ENCODE peak calls at places on chromosomes 16 and 17, in nine cellular contexts. Y, P, Q, V, S, A, J, G and D are unnamed samples.
A peak's percentile ranks its signal among the peaks of the same experiment; 100 is the strongest.

GRCh38 chr17:42698736-42699414 is 16.5 kb downstream of the CNTNAP1 start:
- DNase-seq in Y (no peak), P (peak; percentile 70), Q (no peak), V (no peak), S (no peak), A (peak; percentile 27), J (peak; percentile 91), G (peak; percentile 49), D (no peak)

GRCh38 chr17:81576621-81577277 is 24.6 kb upstream of the FAAP100 start:
- DNase-seq in Y (no peak), P (peak; percentile 82), Q (no peak), V (no peak), S (no peak), A (no peak), J (peak; percentile 86), G (no peak), D (no peak)

GRCh38 chr16:87705780-87706277 is 60.0 kb downstream of the KLHDC4 start:
- DNase-seq in Y (no peak), P (no peak), Q (no peak), V (peak; percentile 22), S (peak; percentile 61), A (no peak), J (no peak), G (no peak), D (no peak)

GRCh38 chr16:86716649-86717048 is 138.3 kb downstream of the FOXL1 start:
- DNase-seq in Y (no peak), P (no peak), Q (no peak), V (no peak), S (no peak), A (no peak), J (no peak), G (no peak), D (no peak)

GRCh38 chr17:6392609-6393367 is 42.1 kb downstream of the AIPL1 start:
- DNase-seq in Y (no peak), P (no peak), Q (no peak), V (no peak), S (no peak), A (no peak), J (no peak), G (no peak), D (no peak)

GRCh38 chr17:37825851-37826250 is 81.0 kb upstream of the HNF1B start:
- DNase-seq in Y (no peak), P (no peak), Q (no peak), V (no peak), S (no peak), A (no peak), J (no peak), G (no peak), D (no peak)

GRCh38 chr17:32495347-32496253 is 8.8 kb downstream of the CDK5R1 start:
- DNase-seq in Y (no peak), P (no peak), Q (no peak), V (no peak), S (peak; percentile 55), A (no peak), J (peak; percentile 30), G (no peak), D (no peak)

GRCh38 chr17:67280279-67280678 is 35.3 kb upstream of the HELZ start:
- DNase-seq in Y (no peak), P (no peak), Q (no peak), V (no peak), S (no peak), A (no peak), J (peak; percentile 67), G (no peak), D (no peak)

GRCh38 chr17:43583332-43583731 is 37.2 kb upstream of the ETV4 start:
- DNase-seq in Y (no peak), P (no peak), Q (no peak), V (no peak), S (no peak), A (no peak), J (no peak), G (no peak), D (no peak)

GRCh38 chr16:63426275-63426870 is 1390.1 kb upstream of the CDH8 start:
- DNase-seq in Y (no peak), P (no peak), Q (no peak), V (no peak), S (no peak), A (no peak), J (no peak), G (no peak), D (no peak)

GRCh38 chr17:43471801-43472200 is 12.0 kb upstream of the DHX8 start:
- DNase-seq in Y (no peak), P (peak; percentile 41), Q (no peak), V (no peak), S (no peak), A (no peak), J (no peak), G (no peak), D (no peak)

GRCh38 chr17:77271421-77271820 is 130.7 kb downstream of the SEC14L1 start:
- DNase-seq in Y (no peak), P (no peak), Q (no peak), V (no peak), S (no peak), A (no peak), J (no peak), G (no peak), D (no peak)

GRCh38 chr16:1407749-1408148 is 6.8 kb downstream of the UNKL start:
- DNase-seq in Y (no peak), P (no peak), Q (no peak), V (no peak), S (no peak), A (no peak), J (peak; percentile 43), G (no peak), D (no peak)

GRCh38 chr17:27240802-27241155 is 53.1 kb upstream of the WSB1 start:
- DNase-seq in Y (no peak), P (no peak), Q (no peak), V (no peak), S (no peak), A (no peak), J (no peak), G (no peak), D (no peak)

GRCh38 chr17:56892333-56892732 is 21.5 kb downstream of the TRIM25 start:
- DNase-seq in Y (no peak), P (no peak), Q (no peak), V (no peak), S (no peak), A (no peak), J (no peak), G (no peak), D (no peak)

GRCh38 chr17:82443465-82444283 is 6.9 kb downstream of the CYBC1 start:
- DNase-seq in Y (no peak), P (no peak), Q (no peak), V (no peak), S (no peak), A (no peak), J (peak; percentile 23), G (no peak), D (no peak)

GRCh38 chr16:73020409-73020884 is 27.5 kb downstream of the ZFHX3 start:
- DNase-seq in Y (no peak), P (peak; percentile 82), Q (peak; percentile 65), V (no peak), S (no peak), A (peak; percentile 71), J (peak; percentile 92), G (peak; percentile 40), D (no peak)

GRCh38 chr17:45782889-45783592 is 1.1 kb upstream of the CRHR1 start:
- DNase-seq in Y (peak; percentile 48), P (no peak), Q (no peak), V (peak; percentile 73), S (no peak), A (no peak), J (no peak), G (peak; percentile 94), D (peak; percentile 50)

GRCh38 chr17:19645608-19646250 is 2.8 kb upstream of the ALDH3A2 start:
- DNase-seq in Y (peak; percentile 62), P (peak; percentile 11), Q (no peak), V (peak; percentile 35), S (peak; percentile 58), A (peak; percentile 71), J (peak; percentile 34), G (peak; percentile 97), D (peak; percentile 74)
- TF ChIP-seq CTCF in Y (peak; percentile 76), P (peak; percentile 83), Q (peak; percentile 27), V (peak; percentile 63), S (peak; percentile 59), A (peak; percentile 70), J (peak; percentile 47), G (peak; percentile 97), D (peak; percentile 59)

DNA sequence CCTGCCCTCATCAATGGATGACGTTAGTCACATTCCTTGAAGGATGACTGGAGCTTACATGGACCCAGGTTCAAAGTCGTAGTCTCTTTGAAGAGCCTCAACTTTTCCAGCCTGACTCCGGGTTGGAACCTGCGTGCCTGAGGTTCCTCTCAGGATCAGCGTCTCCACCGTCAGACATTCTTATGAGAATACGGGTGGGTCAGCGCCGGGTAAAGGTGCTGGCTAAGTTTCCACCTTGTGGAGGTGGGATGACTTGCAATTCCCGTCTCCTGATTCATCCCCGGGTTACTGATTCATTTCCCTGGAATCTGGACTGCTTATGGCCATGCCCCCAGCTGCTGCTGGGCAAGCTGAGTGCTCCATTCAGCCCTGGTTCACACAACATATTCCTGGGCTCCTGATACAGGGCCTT is 38.9 kb upstream of the CMIP start:
- DNase-seq in Y (no peak), P (peak; percentile 79), Q (no peak), V (no peak), S (no peak), A (no peak), J (peak; percentile 92), G (peak; percentile 83), D (no peak)
- TF ChIP-seq CTCF in Y (no peak), P (peak; percentile 53), Q (no peak), V (peak; percentile 32), S (no peak), A (no peak), J (peak; percentile 22), G (peak; percentile 58), D (no peak)

GRCh38 chr16:47182318-47182717 is 38.6 kb upstream of the NETO2 start:
- DNase-seq in Y (no peak), P (no peak), Q (no peak), V (no peak), S (no peak), A (no peak), J (no peak), G (no peak), D (no peak)
- TF ChIP-seq CTCF in Y (no peak), P (no peak), Q (no peak), V (no peak), S (no peak), A (no peak), J (no peak), G (no peak), D (no peak)

GRCh38 chr16:79843631-79844043 is 243.1 kb upstream of the MAF start:
- DNase-seq in Y (no peak), P (no peak), Q (no peak), V (no peak), S (no peak), A (no peak), J (no peak), G (no peak), D (no peak)

GRCh38 chr16:79844603-79845002 is 244.1 kb upstream of the MAF start:
- DNase-seq in Y (no peak), P (no peak), Q (no peak), V (no peak), S (no peak), A (no peak), J (no peak), G (no peak), D (no peak)

GRCh38 chr16:79845734-79846135 is 245.2 kb upstream of the MAF start:
- DNase-seq in Y (no peak), P (no peak), Q (no peak), V (no peak), S (no peak), A (no peak), J (no peak), G (no peak), D (no peak)

GRCh38 chr16:79847101-79847500 is 246.6 kb upstream of the MAF start:
- DNase-seq in Y (no peak), P (no peak), Q (no peak), V (no peak), S (no peak), A (no peak), J (no peak), G (no peak), D (no peak)

GRCh38 chr16:79845006-79845733 is 244.6 kb upstream of the MAF start:
- DNase-seq in Y (peak; percentile 52), P (no peak), Q (no peak), V (no peak), S (no peak), A (no peak), J (no peak), G (no peak), D (peak; percentile 29)
- TF ChIP-seq CTCF in Y (no peak), P (no peak), Q (no peak), V (no peak), S (no peak), A (no peak), J (no peak), G (no peak), D (no peak)